ENCODE peak calls at places on chromosomes 6 and 20, in four cellular contexts. Q is foreskin fibroblast, J is RWPE1, I is IMR-90. K is an unnamed sample.

GRCh38 chr6:100117680-100118079 is 123.7 kb upstream of the MCHR2 start:
- DNase-seq in I (no peak), Q (no peak), J (no peak), K (no peak)

GRCh38 chr6:119350202-119351004 is 842 bp upstream of the MAN1A1 start:
- DNase-seq in Q (peak; percentile 45), I (peak; percentile 67), J (peak; percentile 34), K (no peak)

GRCh38 chr6:89944826-89945407 is 50.6 kb downstream of the GJA10 start:
- DNase-seq in I (peak; percentile 33), J (no peak), Q (no peak), K (no peak)

GRCh38 chr6:118736351-118736750 is 85.0 kb upstream of the CEP85L start:
- DNase-seq in Q (no peak), I (no peak), J (no peak), K (no peak)

GRCh38 chr6:150751296-150751695 is 114.2 kb upstream of the MTHFD1L start:
- DNase-seq in J (no peak), I (peak; percentile 39), Q (no peak), K (no peak)

GRCh38 chr20:8542115-8542486 is 410.0 kb downstream of the PLCB1 start:
- DNase-seq in Q (no peak), J (no peak), I (no peak), K (no peak)

GRCh38 chr20:61886721-61887658 is 178.7 kb downstream of the TAF4 start:
- DNase-seq in I (peak; percentile 35), J (peak; percentile 65), Q (peak; percentile 16), K (peak; percentile 34)

GRCh38 chr6:83055366-83055964 is 10.2 kb downstream of the UBE3D start:
- DNase-seq in Q (peak; percentile 29), J (peak; percentile 80), I (peak; percentile 47), K (no peak)

GRCh38 chr6:1837868-1838267 is 228.2 kb downstream of the FOXC1 start:
- DNase-seq in J (no peak), Q (no peak), I (no peak), K (no peak)

GRCh38 chr20:37880726-37881591 is 22.0 kb upstream of the VSTM2L start:
- DNase-seq in Q (no peak), J (no peak), I (no peak), K (no peak)

GRCh38 chr20:62652051-62652893 is 10.0 kb downstream of the SLCO4A1 start:
- DNase-seq in Q (peak; percentile 99), J (peak; percentile 99), I (peak; percentile 99), K (peak; percentile 55)

GRCh38 chr6:107646776-107647438 is 157.0 kb downstream of the SOBP start:
- DNase-seq in I (no peak), Q (no peak), J (no peak), K (no peak)

GRCh38 chr6:108876929-108877775 is 28.9 kb downstream of the ARMC2 start:
- DNase-seq in I (peak; percentile 67), J (no peak), Q (peak; percentile 91), K (no peak)

GRCh38 chr6:148091394-148091793 is 251.2 kb upstream of the SASH1 start:
- DNase-seq in Q (no peak), I (no peak), J (no peak), K (no peak)

GRCh38 chr6:27280540-27281000 is 31.5 kb downstream of the POM121L2 start:
- DNase-seq in I (no peak), J (no peak), Q (no peak), K (no peak)

GRCh38 chr6:27517928-27518787 is 45.3 kb upstream of the ZNF184 start:
- DNase-seq in J (no peak), Q (no peak), I (no peak), K (no peak)

GRCh38 chr6:90028080-90028778 is 134.0 kb downstream of the GJA10 start:
- DNase-seq in Q (no peak), I (no peak), J (no peak), K (no peak)

GRCh38 chr6:15523679-15524630 is 138.9 kb downstream of the DTNBP1 start:
- DNase-seq in I (no peak), Q (no peak), J (no peak), K (no peak)

GRCh38 chr6:152267967-152268845 is 369.0 kb downstream of the SYNE1 start:
- DNase-seq in I (no peak), J (peak; percentile 30), Q (no peak), K (no peak)

GRCh38 chr6:117352466-117353081 is 73.2 kb downstream of the ROS1 start:
- DNase-seq in J (peak; percentile 36), I (peak; percentile 16), Q (peak; percentile 12), K (no peak)

GRCh38 chr6:112100561-112100960 is 13.2 kb downstream of the FAM229B start:
- DNase-seq in J (no peak), Q (no peak), I (no peak), K (no peak)

GRCh38 chr20:35592339-35592960 is 23.2 kb upstream of the SPAG4 start:
- DNase-seq in J (no peak), I (no peak), Q (no peak), K (no peak)

GRCh38 chr20:34262488-34263288 is 21.5 kb downstream of the ASIP start:
- DNase-seq in Q (peak; percentile 27), I (peak; percentile 59), J (no peak), K (no peak)

GRCh38 chr6:35359744-35360348 is 17.5 kb downstream of the PPARD start:
- DNase-seq in J (no peak), Q (peak; percentile 50), I (peak; percentile 79), K (no peak)

GRCh38 chr6:134358320-134358719 is 40.4 kb upstream of the SGK1 start:
- DNase-seq in Q (no peak), J (no peak), I (peak; percentile 85), K (no peak)

GRCh38 chr6:158377866-158378265 is 65.6 kb downstream of the TULP4 start:
- DNase-seq in Q (peak; percentile 34), J (peak; percentile 85), I (peak; percentile 77), K (no peak)

GRCh38 chr6:89079611-89080213 is 839 bp upstream of the PNRC1 start:
- DNase-seq in J (peak; percentile 38), I (peak; percentile 74), Q (peak; percentile 45), K (peak; percentile 55)

GRCh38 chr20:4959582-4959981 is 41.7 kb downstream of the SLC23A2 start:
- DNase-seq in J (no peak), Q (no peak), I (peak; percentile 40), K (no peak)

GRCh38 chr6:32529697-32530429 is at the start of gene HLA-DRB5:
- DNase-seq in I (no peak), J (no peak), Q (no peak), K (no peak)

GRCh38 chr20:34987288-34988175 is 31.9 kb downstream of the MYH7B start:
- DNase-seq in I (no peak), Q (no peak), J (no peak), K (no peak)

DNA sequence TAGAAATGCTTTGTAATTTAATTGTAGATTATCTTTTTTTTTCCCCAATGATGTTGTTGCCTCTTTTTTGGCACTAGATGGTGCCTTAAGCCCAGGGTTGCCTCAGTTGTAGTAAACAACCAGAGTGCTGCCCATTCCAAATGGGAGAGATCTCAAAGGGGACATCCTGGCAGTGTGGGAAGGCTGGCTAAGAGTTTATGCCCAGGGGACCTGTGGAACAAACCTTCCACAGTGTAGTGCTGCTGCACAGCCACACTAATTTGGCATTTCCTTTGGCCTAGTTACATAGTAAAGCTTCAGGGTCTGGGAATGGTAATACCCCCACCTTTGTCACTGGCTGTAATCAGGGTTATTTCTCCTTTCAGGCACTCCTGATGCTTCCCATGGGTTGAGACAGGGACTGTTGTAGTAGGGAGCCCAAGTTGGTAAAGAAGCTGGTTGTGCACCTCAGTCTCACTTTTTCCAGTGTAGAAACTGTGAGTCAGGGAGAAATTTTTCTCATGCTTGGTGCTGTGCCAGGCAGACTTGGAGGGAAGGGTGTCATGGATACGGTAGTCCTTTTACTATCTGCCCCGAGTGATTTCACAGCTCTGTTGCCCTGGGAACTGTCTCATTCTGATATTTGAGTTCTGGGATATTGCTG is 177.8 kb upstream of the ECI2 start:
- DNase-seq in J (peak; percentile 82), Q (peak; percentile 72), I (peak; percentile 92), K (no peak)
- TF ChIP-seq CTCF in J (peak; percentile 44), Q (peak; percentile 53), I (peak; percentile 88), K (no peak)

GRCh38 chr20:673606-674005 is 2.0 kb downstream of the SCRT2 start:
- DNase-seq in Q (no peak), I (no peak), J (no peak), K (no peak)

GRCh38 chr20:671252-672030 is 4.2 kb downstream of the SCRT2 start:
- DNase-seq in Q (no peak), I (no peak), J (no peak), K (no peak)

GRCh38 chr20:674936-675452 is 608 bp downstream of the SCRT2 start:
- DNase-seq in Q (no peak), I (no peak), J (no peak), K (no peak)

GRCh38 chr20:675453-676314 is at the start of gene SCRT2:
- DNase-seq in I (peak; percentile 65), Q (peak; percentile 66), J (peak; percentile 83), K (peak; percentile 69)

DNA sequence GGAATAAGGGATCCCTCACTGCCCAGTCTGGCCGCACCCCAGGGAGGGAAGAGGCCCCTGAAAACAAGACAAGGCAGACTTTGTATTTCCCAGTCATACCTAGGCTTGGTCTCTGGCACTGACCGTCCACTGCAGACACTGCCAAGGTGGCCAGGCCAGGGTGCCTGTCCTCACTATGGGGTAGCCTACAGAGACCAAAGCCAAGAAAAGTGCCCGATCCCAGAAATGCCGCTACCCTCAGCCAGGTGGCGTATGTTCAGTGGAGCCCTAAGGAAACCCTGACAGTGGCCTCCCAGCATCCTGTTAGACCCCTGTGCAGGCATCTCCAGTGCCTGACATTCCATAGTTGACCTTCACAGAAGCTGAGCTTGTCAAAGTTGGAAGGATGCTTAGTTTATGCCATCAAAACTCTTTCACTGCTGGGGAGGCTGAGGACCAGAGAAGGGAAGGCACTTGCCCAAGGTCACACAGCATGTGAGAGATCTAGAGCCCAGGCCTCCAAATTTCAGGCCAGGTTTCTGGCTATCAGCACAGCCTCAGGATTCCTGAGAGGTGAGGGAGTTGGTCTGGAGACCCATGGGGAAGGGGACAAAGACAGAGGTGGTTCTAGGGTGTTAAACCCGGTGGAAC is 2.5 kb downstream of the SCRT2 start:
- DNase-seq in Q (no peak), J (no peak), I (no peak), K (no peak)
- TF ChIP-seq CTCF in Q (no peak), J (no peak), I (peak; percentile 8), K (no peak)

GRCh38 chr6:137001287-137001976 is 43.3 kb downstream of the IL20RA start:
- DNase-seq in I (no peak), J (peak; percentile 86), Q (no peak), K (no peak)
- TF ChIP-seq CTCF in I (no peak), J (no peak), Q (no peak), K (no peak)

GRCh38 chr6:161498881-161499280 is 225.0 kb upstream of the AGPAT4 start:
- DNase-seq in Q (no peak), I (no peak), J (no peak), K (no peak)

GRCh38 chr6:161496941-161497340 is 223.1 kb upstream of the AGPAT4 start:
- DNase-seq in I (no peak), Q (no peak), J (no peak), K (no peak)

GRCh38 chr6:161493731-161494130 is 219.9 kb upstream of the AGPAT4 start:
- DNase-seq in I (no peak), Q (no peak), J (no peak), K (no peak)

GRCh38 chr6:161503570-161503969 is 229.7 kb upstream of the AGPAT4 start:
- DNase-seq in Q (no peak), I (no peak), J (no peak), K (no peak)

DNA sequence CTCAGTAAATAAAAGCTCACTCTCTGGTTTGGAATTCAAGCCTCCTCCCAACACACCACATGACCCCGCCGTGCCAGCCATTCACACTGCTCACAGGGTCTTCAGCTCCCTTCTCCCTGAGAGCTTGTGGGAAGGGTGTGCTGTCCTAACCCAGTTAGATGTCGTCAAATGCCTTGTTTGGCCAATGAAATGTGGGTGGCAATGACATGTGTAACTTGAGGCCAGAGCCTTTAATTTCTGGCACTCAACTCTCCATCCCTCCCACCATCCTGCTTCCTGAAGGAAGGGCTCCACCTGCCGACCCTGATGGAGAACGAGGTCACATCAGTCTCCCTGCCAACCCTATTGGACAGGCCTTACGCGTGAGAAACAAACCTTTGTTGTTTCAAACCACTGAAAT is 224.5 kb upstream of the AGPAT4 start:
- DNase-seq in Q (peak; percentile 13), I (peak; percentile 61), J (peak; percentile 68), K (no peak)
- TF ChIP-seq CTCF in Q (peak; percentile 54), I (peak; percentile 45), J (peak; percentile 58), K (no peak)

K was measured in natural killer cell.